ENCODE peak calls at places on chromosomes 4 and X, in nine cellular contexts. U is A549, M is suprapubic skin, T is body of pancreas, Y is transverse colon, S is uterus, O is IMR-90, E is spleen, B is stomach. V is an unnamed sample.

GRCh38 chr4:3269105-3269927 is 20.4 kb downstream of the MSANTD1 start:
- DNase-seq in Y (no peak), T (no peak), S (no peak), O (no peak), M (no peak), B (peak; percentile 24), U (no peak), E (no peak), V (no peak)

GRCh38 chr4:21415728-21416127 is 532.8 kb downstream of the KCNIP4 start:
- DNase-seq in T (no peak), U (no peak), M (no peak), O (no peak), B (no peak), E (no peak), S (no peak), Y (no peak), V (no peak)

GRCh38 chr4:76108467-76109181 is 34.1 kb downstream of the ART3 start:
- DNase-seq in E (no peak), M (no peak), Y (no peak), B (no peak), S (no peak), U (no peak), O (no peak), T (no peak), V (no peak)

GRCh38 chr4:3700736-3701135 is 65.4 kb upstream of the ADRA2C start:
- DNase-seq in T (no peak), Y (no peak), M (peak; percentile 24), O (no peak), U (no peak), B (no peak), E (peak; percentile 58), S (no peak), V (no peak)

GRCh38 chrX:110795645-110796510 is at the start of gene CHRDL1:
- DNase-seq in M (peak; percentile 70), O (no peak), E (no peak), T (peak; percentile 69), U (peak; percentile 2), B (no peak), S (peak; percentile 62), Y (peak; percentile 18), V (peak; percentile 55)

GRCh38 chr4:67106846-67107467 is 438.3 kb downstream of the CENPC start:
- DNase-seq in E (no peak), M (no peak), T (peak; percentile 18), U (no peak), S (no peak), B (no peak), Y (no peak), O (no peak), V (no peak)

GRCh38 chrX:125436855-125437254 is 117.2 kb downstream of the TEX13C start:
- DNase-seq in T (no peak), O (no peak), E (no peak), B (no peak), S (no peak), U (no peak), M (no peak), Y (no peak), V (no peak)

GRCh38 chr4:128908735-128909134 is 99.2 kb downstream of the JADE1 start:
- DNase-seq in B (no peak), Y (no peak), E (no peak), S (no peak), M (no peak), O (peak; percentile 4), T (no peak), U (no peak), V (no peak)

GRCh38 chrX:19709812-19710518 is 177.4 kb downstream of the SH3KBP1 start:
- DNase-seq in S (no peak), T (no peak), M (no peak), O (peak; percentile 93), B (no peak), Y (no peak), U (peak; percentile 67), E (no peak), V (no peak)

GRCh38 chr4:20430555-20430954 is 178.8 kb downstream of the SLIT2 start:
- DNase-seq in E (no peak), U (no peak), M (no peak), Y (peak; percentile 13), B (no peak), S (no peak), O (peak; percentile 69), T (no peak), V (no peak)

GRCh38 chr4:104263100-104263499 is 231.6 kb downstream of the CXXC4 start:
- DNase-seq in E (no peak), O (no peak), B (no peak), Y (no peak), M (no peak), U (no peak), S (no peak), T (no peak), V (no peak)

DNA sequence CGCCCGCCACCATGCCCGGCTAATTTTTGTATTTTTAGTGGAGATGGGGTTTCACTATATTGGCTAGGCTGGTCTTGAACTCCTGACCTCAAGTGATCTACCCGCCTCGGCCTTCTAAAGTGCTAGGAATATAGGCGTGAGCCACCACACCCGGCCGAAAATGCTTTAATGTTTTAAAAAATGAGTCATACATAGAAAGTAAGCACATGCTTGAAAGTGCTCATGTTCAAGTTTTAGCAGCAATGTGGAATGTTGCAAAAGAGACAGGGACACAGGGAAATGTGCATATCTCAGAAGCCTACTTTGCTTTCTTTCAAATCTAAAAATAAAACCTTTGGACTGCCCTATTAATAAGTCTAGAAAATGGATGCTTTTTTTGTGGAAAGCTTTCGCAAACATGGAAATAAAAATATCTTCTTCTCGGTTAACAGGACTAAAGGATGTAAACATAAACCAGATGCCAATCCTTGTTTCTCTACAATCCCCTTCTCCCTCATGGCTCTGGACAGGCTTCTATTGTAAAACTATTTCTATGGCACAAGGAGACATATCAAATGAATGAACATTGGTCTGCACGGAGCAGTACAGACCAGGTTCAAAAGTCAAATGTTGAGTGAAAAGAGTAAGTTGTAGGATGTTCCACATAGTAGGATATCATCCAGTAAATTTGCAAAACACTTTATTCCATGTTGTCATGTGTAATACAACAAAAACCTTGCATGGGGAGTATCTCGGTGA is 15.0 kb downstream of the MECP2 start:
- DNase-seq in B (no peak), M (no peak), S (no peak), Y (no peak), U (no peak), O (peak; percentile 76), T (no peak), E (no peak), V (no peak)
- H3K27ac ChIP-seq in B (peak overlapping the region; percentile 62), M (peak overlapping the region; percentile 54), S (peak overlapping the region; percentile 34), Y (peak overlapping the region; percentile 4), U (no peak overlapping the region), O (no peak overlapping the region), T (no peak overlapping the region), E (peak overlapping the region; percentile 52), V (no peak overlapping the region)

GRCh38 chr4:155777971-155778710 is 19.3 kb downstream of the GUCY1B1 start:
- DNase-seq in Y (no peak), M (no peak), U (no peak), S (no peak), E (no peak), O (peak; percentile 84), B (no peak), T (peak; percentile 56), V (no peak)
- TF ChIP-seq POLR2A in Y (no peak), M (no peak), U (no peak), S (no peak), E (no peak), O (no peak), B (no peak), T (no peak), V (no peak)

GRCh38 chr4:147570616-147571015 is 46.6 kb upstream of the TMEM184C start:
- DNase-seq in E (no peak), M (no peak), Y (no peak), T (no peak), S (no peak), O (no peak), B (no peak), U (no peak), V (no peak)

GRCh38 chr4:147567276-147567675 is 49.9 kb upstream of the TMEM184C start:
- DNase-seq in T (no peak), M (no peak), B (no peak), S (no peak), U (no peak), O (no peak), E (no peak), Y (no peak), V (no peak)

GRCh38 chr4:147571021-147571770 is 46.0 kb upstream of the TMEM184C start:
- DNase-seq in T (no peak), M (no peak), B (no peak), Y (no peak), O (peak; percentile 44), E (no peak), S (no peak), U (no peak), V (no peak)

DNA sequence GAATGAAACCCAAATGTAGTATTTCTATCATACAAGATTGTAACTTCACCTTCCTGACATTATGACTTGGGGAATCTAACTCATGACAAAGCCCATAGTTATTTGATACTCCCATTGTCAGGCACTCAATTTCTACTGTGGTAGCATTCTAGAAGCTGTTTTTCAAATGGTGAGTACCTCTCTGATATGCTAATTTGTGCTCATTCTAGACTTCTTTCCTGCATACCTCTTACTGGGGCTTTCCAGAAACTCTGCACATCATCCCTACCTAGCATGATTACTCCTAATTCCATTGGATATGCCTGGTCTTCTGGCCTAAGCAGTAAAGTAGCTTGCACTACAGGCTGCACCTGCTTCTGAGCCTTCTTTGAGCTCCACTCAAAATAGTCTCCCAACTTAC is 50.4 kb upstream of the TMEM184C start:
- DNase-seq in O (no peak), M (no peak), U (no peak), E (no peak), T (no peak), B (no peak), Y (no peak), S (no peak), V (no peak)
- H3K27ac ChIP-seq in O (no peak overlapping the region), M (no peak overlapping the region), U (no peak overlapping the region), E (no peak overlapping the region), T (no peak overlapping the region), B (no peak overlapping the region), Y (no peak overlapping the region), S (no peak overlapping the region), V (no peak overlapping the region)

GRCh38 chr4:158181906-158182305 is 9.1 kb upstream of the GASK1B start:
- DNase-seq in Y (no peak), B (no peak), M (no peak), O (no peak), T (no peak), U (no peak), S (no peak), E (no peak), V (no peak)

GRCh38 chr4:158179465-158179864 is 6.6 kb upstream of the GASK1B start:
- DNase-seq in T (no peak), B (no peak), E (no peak), S (no peak), M (no peak), Y (no peak), U (no peak), O (no peak), V (no peak)

GRCh38 chr4:158186815-158187214 is 14.0 kb upstream of the GASK1B start:
- DNase-seq in E (no peak), O (no peak), S (no peak), B (no peak), M (no peak), T (no peak), Y (no peak), U (no peak), V (no peak)

GRCh38 chr4:158176776-158177175 is 4.0 kb upstream of the GASK1B start:
- DNase-seq in M (no peak), S (no peak), O (no peak), B (no peak), Y (no peak), U (no peak), E (no peak), T (no peak), V (no peak)

GRCh38 chr4:158182736-158183135 is 9.9 kb upstream of the GASK1B start:
- DNase-seq in M (no peak), B (no peak), E (no peak), Y (no peak), S (no peak), U (no peak), O (no peak), T (no peak), V (peak; percentile 79)
- TF ChIP-seq POLR2A in M (no peak), B (no peak), E (no peak), Y (no peak), S (no peak), U (no peak), O (no peak), T (no peak), V (no peak)

V was measured in testis.